ENCODE peak calls at places on chromosomes 3 and 15, in four cellular contexts. T is IMR-90; I is stimulated activated CD4-positive, alpha-beta T cell treated with anti-CD3 and anti-CD28 coated beads, TNF-alpha, amount 100 ng/mL, for 4 hours; J is NCI-H2171 treated with DMSO at 0.1 percent for 48 hours. N is an unnamed sample.

GRCh38 chr15:98888839-98889479 is 118.6 kb downstream of the PGPEP1L start:
- DNase-seq in T (peak), I (no peak), J (no peak), N (no peak)

GRCh38 chr3:125643127-125643526 is 47.8 kb upstream of the OSBPL11 start:
- DNase-seq in T (no peak), I (no peak), J (no peak), N (peak)

GRCh38 chr3:134242649-134243637 is 7.7 kb downstream of the RYK start:
- DNase-seq in T (peak), I (no peak), J (no peak), N (peak)

GRCh38 chr15:33154366-33155166 is 39.9 kb downstream of the FMN1 start:
- DNase-seq in T (peak), I (no peak), J (no peak), N (peak)

GRCh38 chr3:76624128-76624527 is 415.8 kb upstream of the ROBO2 start:
- DNase-seq in T (no peak), I (no peak), J (no peak), N (no peak)

GRCh38 chr15:69314174-69314573 is 15.5 kb downstream of the PAQR5 start:
- DNase-seq in T (no peak), I (no peak), J (no peak), N (no peak)

GRCh38 chr3:156010829-156011228 is 109.5 kb upstream of the KCNAB1 start:
- DNase-seq in T (no peak), I (no peak), J (peak), N (peak)

GRCh38 chr15:58494581-58494980 is 62.8 kb downstream of the LIPC start:
- DNase-seq in T (no peak), I (no peak), J (no peak), N (no peak)

GRCh38 chr15:48283361-48284157 is 47.7 kb upstream of the DUT start:
- DNase-seq in T (no peak), I (no peak), J (peak), N (peak)

GRCh38 chr3:158269896-158270295 is 160.0 kb downstream of the RSRC1 start:
- DNase-seq in T (no peak), I (no peak), J (no peak), N (no peak)

GRCh38 chr3:196803891-196804468 is 63.7 kb upstream of the SENP5 start:
- DNase-seq in T (no peak), I (no peak), J (no peak), N (no peak)

GRCh38 chr15:85579957-85580694 is 199.7 kb downstream of the AKAP13 start:
- DNase-seq in T (no peak), I (no peak), J (no peak), N (no peak)

GRCh38 chr15:90201150-90201943 is at the start of gene SEMA4B:
- DNase-seq in T (peak), I (peak), J (peak), N (peak)

GRCh38 chr15:62365795-62366442 is 200.8 kb upstream of the C2CD4B start:
- DNase-seq in T (no peak), I (no peak), J (peak), N (peak)

GRCh38 chr3:51717947-51718346 is 11.1 kb downstream of the GRM2 start:
- DNase-seq in T (no peak), I (no peak), J (no peak), N (no peak)

GRCh38 chr3:172329070-172329469 is 119.2 kb downstream of the GHSR start:
- DNase-seq in T (no peak), I (no peak), J (no peak), N (peak)

GRCh38 chr15:50501815-50502214 is 44.7 kb downstream of the USP50 start:
- DNase-seq in T (no peak), I (no peak), J (no peak), N (no peak)

GRCh38 chr15:47813985-47814384 is 96.7 kb downstream of the SEMA6D start:
- DNase-seq in T (no peak), I (no peak), J (peak), N (no peak)

GRCh38 chr3:129305592-129306091 is 27.0 kb downstream of the HMCES start:
- DNase-seq in T (peak), I (no peak), J (no peak), N (no peak)

GRCh38 chr15:64045774-64046346 is 425 bp downstream of the DAPK2 start:
- DNase-seq in T (no peak), I (no peak), J (peak), N (no peak)

GRCh38 chr3:39937874-39938273 is 128.5 kb downstream of the MYRIP start:
- DNase-seq in T (no peak), I (no peak), J (no peak), N (no peak)

GRCh38 chr3:120622870-120623718 is 27.0 kb downstream of the NDUFB4 start:
- DNase-seq in T (peak), I (no peak), J (no peak), N (peak)

GRCh38 chr3:143808999-143809700 is 39.1 kb downstream of the SLC9A9 start:
- DNase-seq in T (peak), I (no peak), J (no peak), N (no peak)

GRCh38 chr15:71364117-71364584 is 248.9 kb downstream of the THSD4 start:
- DNase-seq in T (no peak), I (no peak), J (peak), N (no peak)

GRCh38 chr3:171374661-171375285 is 85.4 kb downstream of the TNIK start:
- DNase-seq in T (peak), I (no peak), J (no peak), N (peak)

GRCh38 chr3:14042680-14043079 is 82.0 kb downstream of the CHCHD4 start:
- DNase-seq in T (peak), I (no peak), J (no peak), N (no peak)

GRCh38 chr3:133887951-133888703 is 7.6 kb downstream of the RAB6B start:
- DNase-seq in T (no peak), I (no peak), J (no peak), N (no peak)

GRCh38 chr3:174325834-174326705 is 533.1 kb upstream of the NAALADL2 start:
- DNase-seq in T (peak), I (no peak), J (no peak), N (no peak)

N was measured in NCI-H82.